ENCODE peak calls at places on chromosomes 6 and 20, in five cellular contexts. One of them, this sample, is unnamed.

GRCh38 chr6:142387997-142388815 is 86.4 kb downstream of the ADGRG6 start:
- DNase-seq in tibial artery: no peak
- DNase-seq in heart right ventricle: no peak
- DNase-seq in IMR-90: peak; percentile 74
- DNase-seq in cardiac muscle cell: peak; percentile 59
- DNase-seq in this sample: peak; percentile 27

GRCh38 chr20:5171074-5171789 is 44.4 kb downstream of the CDS2 start:
- DNase-seq in cardiac muscle cell: peak; percentile 88
- DNase-seq in tibial artery: no peak
- DNase-seq in IMR-90: no peak
- DNase-seq in heart right ventricle: peak; percentile 67
- DNase-seq in this sample: no peak

GRCh38 chr6:4607026-4607704 is 169.0 kb upstream of the CDYL start:
- DNase-seq in tibial artery: no peak
- DNase-seq in IMR-90: peak; percentile 89
- DNase-seq in cardiac muscle cell: no peak
- DNase-seq in heart right ventricle: peak; percentile 29
- DNase-seq in this sample: peak; percentile 6

GRCh38 chr6:131937703-131938631 is 13.2 kb downstream of the CCN2 start:
- DNase-seq in IMR-90: peak; percentile 88
- DNase-seq in heart right ventricle: no peak
- DNase-seq in tibial artery: peak; percentile 42
- DNase-seq in cardiac muscle cell: no peak
- DNase-seq in this sample: no peak

GRCh38 chr6:158819977-158820632 is 937 bp upstream of the EZR start:
- DNase-seq in tibial artery: no peak
- DNase-seq in IMR-90: no peak
- DNase-seq in heart right ventricle: no peak
- DNase-seq in cardiac muscle cell: no peak
- DNase-seq in this sample: no peak

GRCh38 chr6:157436200-157436943 is 55.4 kb downstream of the ZDHHC14 start:
- DNase-seq in heart right ventricle: no peak
- DNase-seq in IMR-90: no peak
- DNase-seq in tibial artery: no peak
- DNase-seq in cardiac muscle cell: no peak
- DNase-seq in this sample: no peak

GRCh38 chr20:47735412-47736400 is 49.6 kb downstream of the SULF2 start:
- DNase-seq in tibial artery: peak; percentile 40
- DNase-seq in IMR-90: no peak
- DNase-seq in heart right ventricle: peak; percentile 31
- DNase-seq in cardiac muscle cell: no peak
- DNase-seq in this sample: no peak

GRCh38 chr20:63456429-63457284 is 15.8 kb downstream of the KCNQ2 start:
- DNase-seq in heart right ventricle: peak; percentile 72
- DNase-seq in IMR-90: no peak
- DNase-seq in cardiac muscle cell: no peak
- DNase-seq in tibial artery: no peak
- DNase-seq in this sample: no peak

GRCh38 chr6:157464653-157465535 is 83.9 kb downstream of the ZDHHC14 start:
- DNase-seq in IMR-90: no peak
- DNase-seq in tibial artery: no peak
- DNase-seq in cardiac muscle cell: no peak
- DNase-seq in heart right ventricle: no peak
- DNase-seq in this sample: peak; percentile 89

GRCh38 chr6:161370882-161371281 is 97.0 kb upstream of the AGPAT4 start:
- DNase-seq in cardiac muscle cell: peak; percentile 67
- DNase-seq in heart right ventricle: peak; percentile 42
- DNase-seq in tibial artery: no peak
- DNase-seq in IMR-90: peak; percentile 71
- DNase-seq in this sample: peak; percentile 85

GRCh38 chr6:21726676-21727075 is 133.1 kb downstream of the SOX4 start:
- DNase-seq in heart right ventricle: no peak
- DNase-seq in tibial artery: no peak
- DNase-seq in cardiac muscle cell: no peak
- DNase-seq in IMR-90: no peak
- DNase-seq in this sample: no peak

GRCh38 chr6:29633532-29633901 is 534 bp upstream of the GABBR1 start:
- DNase-seq in cardiac muscle cell: no peak
- DNase-seq in IMR-90: peak; percentile 15
- DNase-seq in tibial artery: no peak
- DNase-seq in heart right ventricle: no peak
- DNase-seq in this sample: no peak

GRCh38 chr20:10665791-10666190 is 8.0 kb downstream of the JAG1 start:
- DNase-seq in tibial artery: peak; percentile 52
- DNase-seq in heart right ventricle: no peak
- DNase-seq in IMR-90: peak; percentile 30
- DNase-seq in cardiac muscle cell: no peak
- DNase-seq in this sample: no peak

GRCh38 chr20:48431635-48432034 is 396.2 kb downstream of the PREX1 start:
- DNase-seq in IMR-90: no peak
- DNase-seq in heart right ventricle: no peak
- DNase-seq in tibial artery: no peak
- DNase-seq in cardiac muscle cell: no peak
- DNase-seq in this sample: no peak

GRCh38 chr20:32971703-32972161 is 32.5 kb downstream of the SUN5 start:
- DNase-seq in IMR-90: no peak
- DNase-seq in heart right ventricle: no peak
- DNase-seq in cardiac muscle cell: peak; percentile 69
- DNase-seq in tibial artery: no peak
- DNase-seq in this sample: peak; percentile 47

GRCh38 chr6:33185654-33186187 is 6.5 kb downstream of the COL11A2 start:
- DNase-seq in tibial artery: no peak
- DNase-seq in IMR-90: no peak
- DNase-seq in heart right ventricle: no peak
- DNase-seq in cardiac muscle cell: no peak
- DNase-seq in this sample: no peak

GRCh38 chr6:108619431-108620197 is 58.9 kb downstream of the FOXO3 start:
- DNase-seq in tibial artery: no peak
- DNase-seq in cardiac muscle cell: no peak
- DNase-seq in IMR-90: peak; percentile 54
- DNase-seq in heart right ventricle: no peak
- DNase-seq in this sample: no peak

GRCh38 chr6:73636048-73636447 is 17.7 kb downstream of the SLC17A5 start:
- DNase-seq in tibial artery: no peak
- DNase-seq in heart right ventricle: no peak
- DNase-seq in IMR-90: no peak
- DNase-seq in cardiac muscle cell: no peak
- DNase-seq in this sample: no peak

GRCh38 chr20:34622821-34623451 is 54.0 kb downstream of the PIGU start:
- DNase-seq in cardiac muscle cell: no peak
- DNase-seq in IMR-90: no peak
- DNase-seq in heart right ventricle: no peak
- DNase-seq in tibial artery: no peak
- DNase-seq in this sample: peak; percentile 14

GRCh38 chr20:42949865-42950264 is 239.8 kb downstream of the PTPRT start:
- DNase-seq in tibial artery: no peak
- DNase-seq in heart right ventricle: no peak
- DNase-seq in cardiac muscle cell: no peak
- DNase-seq in IMR-90: no peak
- DNase-seq in this sample: no peak

GRCh38 chr6:7262746-7263335 is 50.2 kb downstream of the SSR1 start:
- DNase-seq in tibial artery: peak; percentile 16
- DNase-seq in IMR-90: no peak
- DNase-seq in heart right ventricle: no peak
- DNase-seq in cardiac muscle cell: no peak
- DNase-seq in this sample: no peak

DNA sequence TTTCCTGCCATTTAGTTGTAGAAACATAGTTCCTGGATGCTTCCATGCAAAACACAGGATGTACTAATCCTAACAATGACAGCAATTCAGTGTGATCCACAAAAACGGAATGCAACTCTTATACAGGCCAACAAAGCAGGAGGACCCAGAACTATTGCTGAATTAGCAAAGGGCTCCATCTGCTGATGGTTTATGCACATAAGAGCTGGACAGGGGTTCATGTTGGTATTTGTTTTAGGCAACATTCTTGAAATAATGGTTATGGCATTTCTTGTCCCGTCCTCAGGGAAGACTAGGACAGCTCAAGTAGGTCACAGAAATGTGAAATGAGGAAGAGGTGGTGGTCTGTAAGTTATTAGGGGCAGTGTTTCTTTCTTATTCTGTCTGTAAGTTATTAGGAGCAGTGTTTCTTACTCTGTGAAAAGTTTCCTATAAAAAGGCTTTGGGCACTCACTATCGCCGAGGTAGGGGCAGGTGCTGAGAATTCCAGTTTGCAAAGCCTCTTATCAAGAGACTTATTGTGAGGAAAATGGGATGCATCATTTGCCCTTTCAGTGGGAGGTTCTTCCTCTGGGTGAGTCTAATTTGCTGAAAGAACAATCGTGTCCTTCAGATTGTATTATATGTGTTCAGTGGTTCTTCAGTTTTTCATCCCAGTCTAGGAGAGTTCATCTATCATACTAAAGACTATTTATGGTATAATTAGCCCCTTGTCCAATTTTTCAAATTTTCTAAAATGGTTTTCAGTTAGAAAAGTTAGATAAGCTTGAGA is 171.1 kb downstream of the MCHR2 start:
- DNase-seq in tibial artery: no peak
- DNase-seq in IMR-90: peak; percentile 82
- DNase-seq in cardiac muscle cell: peak; percentile 59
- DNase-seq in heart right ventricle: no peak
- DNase-seq in this sample: peak; percentile 57
- H3K4me3 ChIP-seq in tibial artery: no peak overlapping the region
- H3K4me3 ChIP-seq in IMR-90: peak overlapping the region; percentile 56
- H3K4me3 ChIP-seq in cardiac muscle cell: peak overlapping the region; percentile 24
- H3K4me3 ChIP-seq in heart right ventricle: no peak overlapping the region
- H3K4me3 ChIP-seq in this sample: peak overlapping the region; percentile 10

GRCh38 chr6:169324661-169325459 is 71.2 kb upstream of the THBS2 start:
- DNase-seq in heart right ventricle: no peak
- DNase-seq in tibial artery: no peak
- DNase-seq in cardiac muscle cell: no peak
- DNase-seq in IMR-90: no peak
- DNase-seq in this sample: no peak

GRCh38 chr6:169324086-169324485 is 70.4 kb upstream of the THBS2 start:
- DNase-seq in cardiac muscle cell: no peak
- DNase-seq in tibial artery: no peak
- DNase-seq in IMR-90: no peak
- DNase-seq in heart right ventricle: no peak
- DNase-seq in this sample: no peak

GRCh38 chr6:169323221-169323620 is 69.6 kb upstream of the THBS2 start:
- DNase-seq in heart right ventricle: no peak
- DNase-seq in IMR-90: no peak
- DNase-seq in cardiac muscle cell: no peak
- DNase-seq in tibial artery: no peak
- DNase-seq in this sample: no peak

GRCh38 chr6:169328112-169328801 is 74.6 kb upstream of the THBS2 start:
- DNase-seq in IMR-90: peak; percentile 85
- DNase-seq in heart right ventricle: no peak
- DNase-seq in tibial artery: no peak
- DNase-seq in cardiac muscle cell: no peak
- DNase-seq in this sample: no peak

GRCh38 chr6:169326067-169326799 is 72.6 kb upstream of the THBS2 start:
- DNase-seq in tibial artery: no peak
- DNase-seq in heart right ventricle: no peak
- DNase-seq in cardiac muscle cell: peak; percentile 54
- DNase-seq in IMR-90: peak; percentile 52
- DNase-seq in this sample: no peak
- TF ChIP-seq CTCF in tibial artery: peak; percentile 21
- TF ChIP-seq CTCF in heart right ventricle: no peak
- TF ChIP-seq CTCF in cardiac muscle cell: peak; percentile 46
- TF ChIP-seq CTCF in IMR-90: peak; percentile 51
- TF ChIP-seq CTCF in this sample: peak; percentile 4

GRCh38 chr20:37200926-37201826 is 21.8 kb upstream of the MROH8 start:
- DNase-seq in heart right ventricle: no peak
- DNase-seq in IMR-90: no peak
- DNase-seq in cardiac muscle cell: no peak
- DNase-seq in tibial artery: no peak
- DNase-seq in this sample: no peak

GRCh38 chr20:37201827-37202162 is 22.4 kb upstream of the MROH8 start:
- DNase-seq in cardiac muscle cell: no peak
- DNase-seq in IMR-90: no peak
- DNase-seq in tibial artery: no peak
- DNase-seq in heart right ventricle: no peak
- DNase-seq in this sample: no peak

GRCh38 chr20:37200376-37200775 is 21.0 kb upstream of the MROH8 start:
- DNase-seq in heart right ventricle: no peak
- DNase-seq in tibial artery: no peak
- DNase-seq in IMR-90: no peak
- DNase-seq in cardiac muscle cell: no peak
- DNase-seq in this sample: no peak

GRCh38 chr20:37204056-37204455 is 24.7 kb upstream of the MROH8 start:
- DNase-seq in heart right ventricle: no peak
- DNase-seq in cardiac muscle cell: no peak
- DNase-seq in tibial artery: no peak
- DNase-seq in IMR-90: no peak
- DNase-seq in this sample: no peak

GRCh38 chr20:37202267-37202943 is 23.1 kb upstream of the MROH8 start:
- DNase-seq in tibial artery: peak; percentile 39
- DNase-seq in IMR-90: peak; percentile 98
- DNase-seq in heart right ventricle: no peak
- DNase-seq in cardiac muscle cell: peak; percentile 65
- DNase-seq in this sample: peak; percentile 36
- H3K4me3 ChIP-seq in tibial artery: no peak overlapping the region
- H3K4me3 ChIP-seq in IMR-90: no peak overlapping the region
- H3K4me3 ChIP-seq in heart right ventricle: no peak overlapping the region
- H3K4me3 ChIP-seq in cardiac muscle cell: no peak overlapping the region
- H3K4me3 ChIP-seq in this sample: no peak overlapping the region

GRCh38 chr20:54194724-54195438 is 13.0 kb upstream of the PFDN4 start:
- DNase-seq in heart right ventricle: no peak
- DNase-seq in IMR-90: peak; percentile 3
- DNase-seq in tibial artery: no peak
- DNase-seq in cardiac muscle cell: no peak
- DNase-seq in this sample: peak; percentile 57
- TF ChIP-seq CTCF in heart right ventricle: no peak
- TF ChIP-seq CTCF in IMR-90: no peak
- TF ChIP-seq CTCF in tibial artery: no peak
- TF ChIP-seq CTCF in cardiac muscle cell: no peak
- TF ChIP-seq CTCF in this sample: peak; percentile 26

DNA sequence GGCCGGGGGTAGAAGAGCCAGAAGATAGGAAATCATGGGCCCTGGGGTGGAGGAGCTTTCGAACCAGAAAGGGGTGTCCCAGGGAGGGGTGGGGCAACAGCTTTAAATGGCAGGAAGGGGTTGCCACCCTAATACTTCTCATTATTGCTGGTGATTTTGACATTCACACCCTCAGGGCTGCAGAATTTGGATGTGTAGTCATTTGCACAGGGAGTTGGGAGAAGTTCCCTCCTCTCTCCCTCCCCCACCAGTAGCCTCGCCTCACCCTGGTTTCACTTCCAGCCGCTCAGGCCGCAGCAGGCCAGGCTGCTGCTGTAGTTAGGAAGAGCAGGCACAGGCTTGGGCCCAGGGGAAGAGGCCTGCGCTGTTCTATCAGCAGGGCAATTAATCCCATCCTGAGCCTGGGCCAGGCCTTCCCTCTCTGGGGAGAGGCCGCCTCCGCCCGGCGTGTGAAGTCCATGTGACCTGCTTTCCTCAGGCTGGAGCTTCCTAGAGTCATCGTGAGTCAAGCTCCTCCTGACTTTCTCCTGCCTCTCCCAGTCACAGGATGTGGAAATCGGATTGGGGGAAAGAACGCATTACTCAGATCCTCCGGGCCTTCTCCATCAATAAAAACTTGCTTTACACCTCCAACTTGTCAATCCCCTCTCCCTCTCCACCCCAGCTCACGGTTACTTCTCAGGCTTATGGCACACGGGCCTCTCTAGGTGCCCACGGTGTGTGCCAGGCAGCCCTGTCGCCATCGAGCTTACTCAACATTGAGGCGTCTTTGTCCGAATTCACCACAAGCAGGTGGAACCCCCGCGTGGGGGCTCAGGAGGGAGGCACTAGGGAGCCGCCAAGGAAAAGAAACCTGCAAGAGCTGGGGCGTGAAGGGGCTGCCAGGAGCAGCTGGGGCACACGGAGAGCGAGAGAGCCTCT is 7.8 kb downstream of the ADTRP start:
- DNase-seq in heart right ventricle: peak; percentile 86
- DNase-seq in tibial artery: peak; percentile 96
- DNase-seq in cardiac muscle cell: no peak
- DNase-seq in IMR-90: peak; percentile 100
- DNase-seq in this sample: peak; percentile 52
- H3K4me3 ChIP-seq in heart right ventricle: peak overlapping the region; percentile 8
- H3K4me3 ChIP-seq in tibial artery: no peak overlapping the region
- H3K4me3 ChIP-seq in cardiac muscle cell: no peak overlapping the region
- H3K4me3 ChIP-seq in IMR-90: no peak overlapping the region
- H3K4me3 ChIP-seq in this sample: no peak overlapping the region

This sample was measured in GM12865.